ENCODE peak calls at places on chromosome 1, in four cellular contexts. J is kidney tubule cell, A is pulmonary artery endothelial cell, U is K562. P is an unnamed sample.
A peak's percentile ranks its signal among the peaks of the same experiment; 100 is the strongest.

GRCh38 chr1:15120251-15120945 is 33.1 kb upstream of the TMEM51 start:
- DNase-seq in U (no peak), J (no peak), A (no peak), P (no peak)

GRCh38 chr1:36977736-36978314 is 56.5 kb downstream of the GRIK3 start:
- DNase-seq in U (no peak), A (no peak), J (no peak), P (no peak)

GRCh38 chr1:177137814-177138213 is 26.7 kb downstream of the ASTN1 start:
- DNase-seq in U (no peak), A (no peak), J (no peak), P (no peak)

GRCh38 chr1:173064011-173064410 is 13.3 kb upstream of the TNFSF18 start:
- DNase-seq in U (no peak), J (no peak), A (no peak), P (no peak)

GRCh38 chr1:153648000-153648643 is 10.4 kb upstream of the SNAPIN start:
- DNase-seq in J (peak; percentile 40), A (no peak), U (no peak), P (no peak)

GRCh38 chr1:16237343-16237830 is 404 bp upstream of the CPLANE2 start:
- DNase-seq in U (no peak), J (peak; percentile 24), A (no peak), P (no peak)

GRCh38 chr1:19815801-19816736 is 986 bp upstream of the RNF186 start:
- DNase-seq in J (peak; percentile 34), A (no peak), U (no peak), P (no peak)

GRCh38 chr1:8595919-8596318 is 221.5 kb downstream of the RERE start:
- DNase-seq in U (no peak), J (no peak), A (no peak), P (no peak)

GRCh38 chr1:66351913-66352312 is 182.0 kb upstream of the SGIP1 start:
- DNase-seq in J (no peak), U (no peak), A (no peak), P (peak; percentile 52)

GRCh38 chr1:164755674-164756073 is 196.7 kb downstream of the PBX1 start:
- DNase-seq in J (no peak), U (no peak), A (no peak), P (no peak)

GRCh38 chr1:27591622-27592021 is 12.3 kb downstream of the AHDC1 start:
- DNase-seq in A (no peak), J (no peak), U (no peak), P (no peak)

GRCh38 chr1:109485001-109485400 is 1.3 kb downstream of the ATXN7L2 start:
- DNase-seq in J (no peak), U (peak; percentile 54), A (no peak), P (no peak)

GRCh38 chr1:38310079-38310478 is 263.5 kb upstream of the POU3F1 start:
- DNase-seq in J (no peak), A (no peak), U (peak; percentile 69), P (no peak)

GRCh38 chr1:41977329-41977728 is 58.6 kb upstream of the HIVEP3 start:
- DNase-seq in A (no peak), J (peak; percentile 35), U (no peak), P (no peak)

GRCh38 chr1:189752461-189752860 is 725.2 kb downstream of the BRINP3 start:
- DNase-seq in U (no peak), J (peak; percentile 12), A (no peak), P (no peak)

GRCh38 chr1:223095870-223096269 is 47.2 kb downstream of the TLR5 start:
- DNase-seq in J (no peak), U (no peak), A (no peak), P (no peak)

GRCh38 chr1:232704694-232705680 is 75.1 kb upstream of the SIPA1L2 start:
- DNase-seq in A (no peak), U (no peak), J (peak; percentile 81), P (no peak)

GRCh38 chr1:36989260-36989659 is 45.1 kb downstream of the GRIK3 start:
- DNase-seq in J (no peak), A (no peak), U (no peak), P (no peak)

GRCh38 chr1:223707270-223708000 is 4.9 kb upstream of the CAPN2 start:
- DNase-seq in U (peak; percentile 65), A (peak; percentile 90), J (peak; percentile 99), P (no peak)

GRCh38 chr1:25906644-25907300 is 553 bp upstream of the STMN1 start:
- DNase-seq in A (no peak), U (no peak), J (peak; percentile 29), P (peak; percentile 53)

GRCh38 chr1:202046748-202047708 is 36.6 kb downstream of the ELF3 start:
- DNase-seq in U (peak; percentile 9), A (no peak), J (peak; percentile 84), P (no peak)

GRCh38 chr1:93567255-93567918 is 114.2 kb downstream of the BCAR3 start:
- DNase-seq in A (no peak), J (peak; percentile 82), U (peak; percentile 86), P (no peak)

GRCh38 chr1:90732136-90732535 is 15.0 kb upstream of the BARHL2 start:
- DNase-seq in J (no peak), U (no peak), A (no peak), P (no peak)

GRCh38 chr1:44240802-44241671 is 27.8 kb downstream of the DMAP1 start:
- DNase-seq in A (no peak), U (no peak), J (no peak), P (no peak)

GRCh38 chr1:109906160-109906838 is 4.3 kb upstream of the CSF1 start:
- DNase-seq in J (peak; percentile 38), A (no peak), U (no peak), P (peak; percentile 74)

GRCh38 chr1:223665592-223666312 is at the start of gene CAPN8:
- DNase-seq in J (peak; percentile 53), A (no peak), U (no peak), P (no peak)

GRCh38 chr1:159009704-159010361 is at the start of gene IFI16:
- DNase-seq in U (peak; percentile 17), J (peak; percentile 78), A (peak; percentile 83), P (peak; percentile 71)

GRCh38 chr1:234244482-234244881 is 128.8 kb upstream of the COA6 start:
- DNase-seq in U (no peak), A (no peak), J (no peak), P (no peak)

GRCh38 chr1:15788624-15789301 is 18.7 kb downstream of the UQCRHL start:
- DNase-seq in A (no peak), U (peak; percentile 22), J (no peak), P (no peak)

GRCh38 chr1:154546264-154547043 is 12.0 kb downstream of the UBE2Q1 start:
- DNase-seq in U (peak; percentile 78), A (no peak), J (peak; percentile 75), P (peak; percentile 73)

GRCh38 chr1:7975212-7975865 is 13.8 kb downstream of the PARK7 start:
- DNase-seq in A (peak; percentile 44), J (peak; percentile 83), U (peak; percentile 85), P (peak; percentile 46)

GRCh38 chr1:54331091-54331772 is 75.0 kb downstream of the SSBP3 start:
- DNase-seq in U (no peak), J (no peak), A (no peak), P (no peak)

GRCh38 chr1:171438441-171438840 is 46.9 kb upstream of the PRRC2C start:
- DNase-seq in J (peak; percentile 96), A (peak; percentile 37), U (no peak), P (no peak)

GRCh38 chr1:178300350-178300699 is 196.4 kb downstream of the CLEC20A start:
- DNase-seq in U (no peak), J (no peak), A (no peak), P (no peak)

GRCh38 chr1:193462629-193463320 is 276.4 kb upstream of the B3GALT2 start:
- DNase-seq in U (no peak), A (no peak), J (no peak), P (no peak)

GRCh38 chr1:2840036-2840809 is 38.7 kb upstream of the TTC34 start:
- DNase-seq in A (no peak), U (peak; percentile 41), J (no peak), P (peak; percentile 82)

GRCh38 chr1:229556551-229556950 is 2.0 kb downstream of the ABCB10 start:
- DNase-seq in A (no peak), U (no peak), J (no peak), P (no peak)

GRCh38 chr1:32962248-32962896 is 2.2 kb downstream of the RNF19B start:
- DNase-seq in A (no peak), U (peak; percentile 30), J (peak; percentile 56), P (no peak)

GRCh38 chr1:39947265-39947664 is 7.7 kb upstream of the MFSD2A start:
- DNase-seq in A (no peak), J (no peak), U (no peak), P (no peak)

GRCh38 chr1:226548281-226549093 is at the start of gene STUM:
- DNase-seq in A (no peak), U (no peak), J (peak; percentile 18), P (peak; percentile 27)